ENCODE peak calls at places on chromosomes 12 and 14, in five cellular contexts. K, Q, T, W and F are unnamed samples. For H3K27me3, the result is how much of the 10 kb centered on the place peaks cover.

GRCh38 chr12:88960213-88960878 is 380.1 kb upstream of the KITLG start:
- DNase-seq in Q (no peak), W (peak), K (no peak), T (no peak), F (no peak)

GRCh38 chr14:34722723-34723545 is 8.5 kb upstream of the CFL2 start:
- DNase-seq in W (no peak), Q (no peak), T (peak), K (peak), F (peak)

GRCh38 chr14:53109028-53109687 is 44.0 kb downstream of the DDHD1 start:
- DNase-seq in Q (peak), W (no peak), K (peak), T (no peak), F (peak)

GRCh38 chr12:21615441-21615840 is 10.8 kb upstream of the GYS2 start:
- DNase-seq in W (no peak), Q (no peak), T (no peak), K (no peak), F (no peak)

GRCh38 chr12:94710933-94711332 is 60.6 kb upstream of the TMCC3 start:
- DNase-seq in W (no peak), Q (no peak), K (peak), T (no peak), F (no peak)

GRCh38 chr12:98295681-98296080 is 219.7 kb upstream of the TMPO start:
- DNase-seq in K (no peak), Q (no peak), W (peak), T (no peak), F (no peak)

GRCh38 chr12:107134558-107134957 is 41.2 kb upstream of the CRY1 start:
- DNase-seq in T (no peak), K (peak), Q (no peak), W (no peak), F (peak)

GRCh38 chr12:115457798-115458197 is 773.8 kb upstream of the TBX3 start:
- DNase-seq in Q (no peak), T (no peak), K (no peak), W (no peak), F (no peak)

GRCh38 chr12:92469837-92470236 is 233.0 kb upstream of the PLEKHG7 start:
- DNase-seq in T (no peak), K (no peak), Q (no peak), W (peak), F (no peak)

GRCh38 chr14:104281768-104282301 is 143.4 kb downstream of the KIF26A start:
- DNase-seq in W (no peak), K (no peak), T (no peak), Q (no peak), F (no peak)

GRCh38 chr14:99682809-99683618 is 1.1 kb upstream of the CYP46A1 start:
- DNase-seq in W (peak), K (peak), T (peak), Q (no peak), F (peak)

GRCh38 chr12:103986823-103987222 is 21.2 kb downstream of the TDG start:
- DNase-seq in W (peak), K (no peak), Q (no peak), T (no peak), F (no peak)

GRCh38 chr14:63478437-63478852 is 64.7 kb downstream of the PPP2R5E start:
- DNase-seq in T (no peak), Q (peak), K (no peak), W (no peak), F (no peak)

GRCh38 chr14:61188196-61188595 is 92.9 kb downstream of the TMEM30B start:
- DNase-seq in K (no peak), W (no peak), Q (no peak), T (no peak), F (no peak)
- H3K27ac ChIP-seq in K (no peak), W (peak), Q (no peak), T (peak), F (no peak)

DNA sequence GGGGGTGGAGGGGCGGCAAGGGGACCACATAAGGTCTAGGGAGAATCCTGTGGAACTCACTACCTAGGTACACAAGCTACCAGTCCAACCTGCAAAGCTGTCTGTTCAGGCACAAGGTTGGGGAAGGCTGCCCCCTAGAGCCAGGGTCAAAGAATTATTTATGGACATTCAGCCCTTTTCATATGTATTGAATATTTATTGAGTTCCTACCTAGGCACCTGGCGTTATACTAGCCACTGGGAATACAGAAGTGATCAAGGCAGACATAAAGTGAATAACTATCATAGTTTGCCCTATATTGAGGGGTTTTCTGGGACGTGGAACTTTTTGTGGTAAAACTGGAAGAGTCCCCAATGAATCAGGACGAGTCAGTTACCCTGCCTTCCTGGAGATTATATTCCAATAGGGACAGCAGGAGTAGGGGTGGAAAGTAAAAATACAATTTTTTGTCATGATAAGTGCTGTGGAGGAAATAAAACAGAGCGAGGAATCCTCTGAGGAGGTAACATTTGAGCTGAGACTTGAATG is 5.8 kb upstream of the SLC48A1 start:
- DNase-seq in T (no peak), Q (no peak), W (no peak), K (peak), F (peak)
- TF ChIP-seq CTCF in T (peak), Q (peak), W (peak), K (peak), F (peak)

GRCh38 chr12:4271433-4272013 is 2.0 kb upstream of the CCND2 start:
- DNase-seq in K (peak), Q (peak), W (no peak), T (no peak), F (no peak)
- H3K27me3 ChIP-seq in K (half or more), Q (under half), W (half or more), T (under half), F (under half)

GRCh38 chr12:47360771-47361388 is 281.1 kb upstream of the AMIGO2 start:
- DNase-seq in T (no peak), K (peak), W (no peak), Q (no peak), F (no peak)
- H3K27ac ChIP-seq in T (peak), K (peak), W (no peak), Q (no peak), F (peak)

DNA sequence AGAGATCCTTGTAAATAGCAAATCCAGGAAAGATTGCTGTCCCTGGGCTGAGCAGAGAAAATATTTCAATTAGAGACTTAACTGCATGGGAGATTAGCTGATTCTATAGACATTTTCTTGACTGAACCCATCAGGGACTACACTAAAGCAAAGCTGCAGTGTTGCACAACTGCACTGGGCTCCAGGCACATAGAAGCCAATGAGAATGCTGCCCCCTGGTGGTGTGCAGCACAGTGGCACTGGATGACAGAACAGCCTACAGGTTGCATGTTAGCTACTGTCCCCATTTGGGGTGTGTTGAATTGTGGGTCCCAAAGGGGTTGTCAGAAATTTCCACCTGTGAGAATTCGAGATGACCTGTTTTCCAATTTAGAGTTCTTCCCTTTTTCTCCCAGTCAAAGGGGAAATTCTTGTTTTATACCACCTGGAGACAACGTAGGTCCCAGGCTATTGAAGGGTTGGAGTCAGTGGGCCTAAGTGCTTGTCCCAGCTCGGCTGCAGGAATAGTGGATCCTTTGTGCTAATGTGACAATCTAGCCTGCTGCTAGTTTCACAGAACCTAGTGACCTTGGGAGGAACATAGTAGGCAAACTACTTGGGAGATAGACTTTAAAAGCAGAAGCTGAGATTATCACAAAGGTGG is 114.7 kb downstream of the SLC8A3 start:
- DNase-seq in W (no peak), T (no peak), Q (no peak), K (peak), F (no peak)
- TF ChIP-seq CTCF in W (peak), T (peak), Q (peak), K (peak), F (peak)

GRCh38 chr14:100730530-100730929 is 3.8 kb downstream of the DLK1 start:
- DNase-seq in Q (no peak), W (no peak), K (no peak), T (no peak), F (no peak)
- H3K27me3 ChIP-seq in Q (under half), W (half or more), K (under half), T (under half), F (under half)